ENCODE peak calls at places on chromosomes 2 and 18, in four cellular contexts. X is NCI-H1092, Y is NCI-H1417 treated with DMSO at 0.1 percent for 48 hours, N is foreskin fibroblast. H is an unnamed sample.

GRCh38 chr18:3463052-3463451 is 13.1 kb downstream of the TGIF1 start:
- DNase-seq in Y (no peak), N (peak), X (no peak), H (no peak)

GRCh38 chr2:179354296-179354695 is 89.7 kb upstream of the SESTD1 start:
- DNase-seq in Y (no peak), N (no peak), X (no peak), H (no peak)

GRCh38 chr2:241030333-241030680 is 31.9 kb downstream of the SNED1 start:
- DNase-seq in X (no peak), Y (no peak), N (no peak), H (no peak)

GRCh38 chr2:42971947-42972736 is 179.8 kb upstream of the HAAO start:
- DNase-seq in Y (no peak), X (no peak), N (no peak), H (no peak)

GRCh38 chr18:61323951-61324350 is 9.3 kb upstream of the CDH20 start:
- DNase-seq in Y (no peak), X (no peak), N (peak), H (no peak)

GRCh38 chr18:40012931-40013609 is 1942.0 kb upstream of the PIK3C3 start:
- DNase-seq in Y (no peak), N (peak), X (no peak), H (no peak)

GRCh38 chr2:1747065-1747941 is 3.0 kb upstream of the PXDN start:
- DNase-seq in N (no peak), X (no peak), Y (no peak), H (no peak)

GRCh38 chr2:133579295-133579694 is 11.0 kb upstream of the NCKAP5 start:
- DNase-seq in Y (no peak), N (peak), X (no peak), H (peak)

GRCh38 chr18:74996055-74996454 is 212.9 kb downstream of the PTGR3 start:
- DNase-seq in X (peak), N (no peak), Y (no peak), H (no peak)

GRCh38 chr2:40741532-40741931 is 289.6 kb upstream of the SLC8A1 start:
- DNase-seq in N (peak), Y (no peak), X (no peak), H (no peak)

GRCh38 chr2:199315299-199316179 is 142.2 kb downstream of the SATB2 start:
- DNase-seq in Y (no peak), N (peak), X (no peak), H (peak)

GRCh38 chr2:86704482-86704971 is 15.6 kb upstream of the RMND5A start:
- DNase-seq in X (no peak), N (peak), Y (no peak), H (peak)

GRCh38 chr18:37261246-37261927 is 304.2 kb downstream of the CELF4 start:
- DNase-seq in Y (no peak), X (no peak), N (no peak), H (no peak)

GRCh38 chr18:28080876-28081300 is 96.0 kb downstream of the CDH2 start:
- DNase-seq in N (no peak), Y (no peak), X (no peak), H (no peak)

GRCh38 chr18:45608400-45608799 is 6.9 kb upstream of the SLC14A2 start:
- DNase-seq in N (peak), X (no peak), Y (no peak), H (no peak)

GRCh38 chr18:79365701-79366100 is 30.0 kb upstream of the NFATC1 start:
- DNase-seq in X (no peak), Y (no peak), N (peak), H (no peak)

GRCh38 chr2:226791487-226792081 is 8.0 kb downstream of the IRS1 start:
- DNase-seq in N (peak), Y (peak), X (peak), H (peak)

GRCh38 chr18:31211047-31211446 is 48.4 kb upstream of the DSC1 start:
- DNase-seq in X (no peak), N (no peak), Y (no peak), H (no peak)

GRCh38 chr2:8219631-8220393 is 462.0 kb upstream of the ID2 start:
- DNase-seq in N (no peak), Y (no peak), X (no peak), H (no peak)

GRCh38 chr2:141027221-141027620 is 1103.6 kb downstream of the LRP1B start:
- DNase-seq in Y (no peak), N (peak), X (no peak), H (no peak)

GRCh38 chr2:149537098-149537726 is 50.4 kb downstream of the MMADHC start:
- DNase-seq in Y (no peak), N (no peak), X (no peak), H (no peak)

GRCh38 chr2:5195636-5196035 is 496.5 kb upstream of the SOX11 start:
- DNase-seq in N (no peak), X (no peak), Y (no peak), H (no peak)

GRCh38 chr2:47272031-47272864 is 117.1 kb upstream of the STPG4 start:
- DNase-seq in N (peak), Y (no peak), X (peak), H (no peak)

GRCh38 chr18:55500316-55501086 is 87.5 kb downstream of the TCF4 start:
- DNase-seq in Y (no peak), X (no peak), N (peak), H (no peak)

GRCh38 chr2:127046579-127046978 is 60.4 kb downstream of the BIN1 start:
- DNase-seq in N (no peak), X (no peak), Y (no peak), H (no peak)

GRCh38 chr2:137706786-137707613 is 257.3 kb upstream of the HNMT start:
- DNase-seq in X (no peak), Y (no peak), N (no peak), H (no peak)

GRCh38 chr2:214450118-214450894 is 39.5 kb downstream of the VWC2L start:
- DNase-seq in X (no peak), Y (no peak), N (no peak), H (no peak)

GRCh38 chr2:240465765-240466578 is 30.5 kb downstream of the GPC1 start:
- DNase-seq in X (no peak), Y (no peak), N (no peak), H (no peak)

GRCh38 chr2:239006886-239007285 is 159.0 kb downstream of the TWIST2 start:
- DNase-seq in X (no peak), Y (no peak), N (peak), H (no peak)

GRCh38 chr18:37471619-37472018 is 94.0 kb downstream of the CELF4 start:
- DNase-seq in N (no peak), Y (peak), X (peak), H (no peak)

GRCh38 chr2:175366814-175367213 is 185.3 kb upstream of the ATP5MC3 start:
- DNase-seq in X (peak), N (peak), Y (peak), H (peak)

GRCh38 chr2:202171246-202171833 is 67.1 kb downstream of the SUMO1 start:
- DNase-seq in Y (no peak), N (peak), X (peak), H (no peak)

GRCh38 chr2:23988371-23988770 is 21.5 kb upstream of the MFSD2B start:
- DNase-seq in N (peak), Y (peak), X (no peak), H (no peak)

GRCh38 chr18:6004683-6005082 is 109.4 kb upstream of the TMEM200C start:
- DNase-seq in N (no peak), Y (no peak), X (no peak), H (no peak)

GRCh38 chr2:166092889-166093288 is 34.9 kb downstream of the SCN1A start:
- DNase-seq in Y (no peak), X (no peak), N (peak), H (peak)